ENCODE peak calls at places on chromosome 3, in four cellular contexts. C, F, W and R are unnamed samples.

GRCh38 chr3:127222664-127223063 is 29.7 kb downstream of the PRR23E start:
- DNase-seq in W (no peak), F (no peak), C (no peak), R (no peak)

GRCh38 chr3:197595470-197596185 is 39.9 kb upstream of the BDH1 start:
- DNase-seq in W (no peak), C (no peak), F (no peak), R (no peak)

GRCh38 chr3:114447545-114447944 is 153.7 kb downstream of the TIGIT start:
- DNase-seq in F (no peak), C (no peak), W (no peak), R (no peak)

GRCh38 chr3:141331370-141332318 is 36.7 kb upstream of the ZBTB38 start:
- DNase-seq in W (peak), C (peak), F (peak), R (peak)

GRCh38 chr3:109278546-109278945 is 37.8 kb downstream of the DPPA2 start:
- DNase-seq in F (no peak), W (no peak), C (no peak), R (no peak)

GRCh38 chr3:116314476-116314875 is 130.8 kb downstream of the LSAMP start:
- DNase-seq in F (no peak), C (no peak), W (no peak), R (no peak)

GRCh38 chr3:198028718-198029117 is 68.7 kb downstream of the LMLN start:
- DNase-seq in F (peak), C (no peak), W (no peak), R (no peak)

GRCh38 chr3:124984754-124985153 is 50.2 kb upstream of the MUC13 start:
- DNase-seq in W (no peak), F (no peak), C (no peak), R (no peak)

GRCh38 chr3:196023947-196024346 is 57.9 kb downstream of the TFRC start:
- DNase-seq in F (no peak), C (no peak), W (no peak), R (no peak)

GRCh38 chr3:123315271-123315595 is 113.5 kb downstream of the SEC22A start:
- DNase-seq in W (no peak), C (no peak), F (no peak), R (no peak)

GRCh38 chr3:42501681-42502428 is 588 bp upstream of the VIPR1 start:
- DNase-seq in C (peak), F (peak), W (peak), R (peak)

GRCh38 chr3:143808999-143809700 is 39.1 kb downstream of the SLC9A9 start:
- DNase-seq in W (no peak), F (no peak), C (no peak), R (no peak)

GRCh38 chr3:8482960-8483665 is 18.5 kb upstream of the LMCD1 start:
- DNase-seq in F (peak), C (peak), W (peak), R (peak)

GRCh38 chr3:143045639-143046038 is 44.3 kb downstream of the U2SURP start:
- DNase-seq in C (no peak), W (no peak), F (no peak), R (no peak)

GRCh38 chr3:175432338-175433025 is 573.3 kb downstream of the NAALADL2 start:
- DNase-seq in F (no peak), W (no peak), C (no peak), R (no peak)

GRCh38 chr3:151011427-151011826 is 38.9 kb upstream of the CLRN1 start:
- DNase-seq in C (no peak), W (no peak), F (no peak), R (no peak)

GRCh38 chr3:196774191-196774820 is 34.6 kb downstream of the PAK2 start:
- DNase-seq in W (no peak), F (no peak), C (no peak), R (peak)

GRCh38 chr3:171458056-171458856 is 1.9 kb downstream of the TNIK start:
- DNase-seq in F (no peak), W (no peak), C (no peak), R (no peak)

GRCh38 chr3:58175429-58176184 is 35.2 kb downstream of the DNASE1L3 start:
- DNase-seq in F (no peak), C (peak), W (no peak), R (peak)

GRCh38 chr3:23170306-23170705 is 32.8 kb upstream of the UBE2E2 start:
- DNase-seq in C (no peak), F (no peak), W (no peak), R (no peak)

GRCh38 chr3:133754973-133755828 is 9.0 kb downstream of the TF start:
- DNase-seq in F (no peak), C (no peak), W (no peak), R (no peak)